ENCODE peak calls at places on chromosomes 3 and 15, in five cellular contexts. H is astrocyte of the spinal cord; J is central memory CD4-positive, alpha-beta T cell; N is NCI-H69; I is Right ventricle myocardium superior. W is an unnamed sample.

GRCh38 chr3:117719316-117719926 is 1009.8 kb downstream of the TUSC7 start:
- DNase-seq in H (peak; percentile 46), J (no peak), N (peak; percentile 12), I (no peak), W (no peak)

GRCh38 chr3:170142373-170142772 is 39.2 kb downstream of the PHC3 start:
- DNase-seq in H (no peak), J (no peak), N (no peak), I (no peak), W (no peak)

GRCh38 chr3:66552846-66553245 is 52.0 kb upstream of the LRIG1 start:
- DNase-seq in H (no peak), J (no peak), N (no peak), I (no peak), W (no peak)

GRCh38 chr15:81111510-81112375 is 22.3 kb upstream of the CFAP161 start:
- DNase-seq in H (no peak), J (no peak), N (no peak), I (no peak), W (no peak)

GRCh38 chr3:78848392-78849288 is 919.2 kb downstream of the ROBO1 start:
- DNase-seq in H (no peak), J (no peak), N (peak; percentile 50), I (no peak), W (no peak)

GRCh38 chr15:25713736-25714537 is 149.2 kb downstream of the ATP10A start:
- DNase-seq in H (no peak), J (no peak), N (no peak), I (no peak), W (no peak)

GRCh38 chr3:45548724-45549123 is 45.8 kb upstream of the LIMD1 start:
- DNase-seq in H (no peak), J (no peak), N (no peak), I (no peak), W (no peak)

GRCh38 chr3:108891833-108892232 is 61.8 kb downstream of the GUCA1C start:
- DNase-seq in H (no peak), J (no peak), N (no peak), I (no peak), W (no peak)

GRCh38 chr3:105965384-105965783 is 96.6 kb upstream of the CBLB start:
- DNase-seq in H (peak; percentile 72), J (no peak), N (no peak), I (no peak), W (no peak)

GRCh38 chr3:190321789-190322603 is at the start of gene CLDN1:
- DNase-seq in H (peak; percentile 81), J (peak; percentile 53), N (peak; percentile 84), I (peak; percentile 87), W (peak; percentile 86)

GRCh38 chr15:61086001-61086400 is 143.1 kb downstream of the RORA start:
- DNase-seq in H (no peak), J (no peak), N (no peak), I (no peak), W (no peak)

GRCh38 chr3:180402463-180403073 is 199.4 kb upstream of the TTC14 start:
- DNase-seq in H (no peak), J (no peak), N (no peak), I (no peak), W (no peak)

GRCh38 chr15:98865397-98866339 is 141.9 kb downstream of the PGPEP1L start:
- DNase-seq in H (peak; percentile 78), J (peak; percentile 65), N (peak; percentile 88), I (peak; percentile 87), W (no peak)

GRCh38 chr3:125479091-125479490 is 40.9 kb downstream of the SNX4 start:
- DNase-seq in H (no peak), J (no peak), N (no peak), I (no peak), W (no peak)

GRCh38 chr3:29973763-29974162 is 632.6 kb upstream of the TGFBR2 start:
- DNase-seq in H (no peak), J (no peak), N (no peak), I (no peak), W (no peak)

GRCh38 chr3:89306535-89306934 is 199.1 kb downstream of the EPHA3 start:
- DNase-seq in H (peak; percentile 22), J (no peak), N (no peak), I (no peak), W (no peak)

GRCh38 chr3:177229791-177230190 is 32.5 kb upstream of the TBL1XR1 start:
- DNase-seq in H (no peak), J (no peak), N (no peak), I (no peak), W (no peak)

GRCh38 chr3:126519506-126520455 is 2.2 kb upstream of the UROC1 start:
- DNase-seq in H (no peak), J (no peak), N (no peak), I (peak; percentile 25), W (no peak)

GRCh38 chr3:126961191-126961790 is 21.6 kb upstream of the PLXNA1 start:
- DNase-seq in H (peak; percentile 60), J (no peak), N (peak; percentile 69), I (peak; percentile 91), W (no peak)

GRCh38 chr3:72306800-72307341 is 521.9 kb upstream of the PROK2 start:
- DNase-seq in H (peak; percentile 81), J (no peak), N (peak; percentile 98), I (no peak), W (no peak)

GRCh38 chr3:46168583-46168982 is 39.5 kb downstream of the CCR1 start:
- DNase-seq in H (peak; percentile 10), J (no peak), N (no peak), I (no peak), W (no peak)

GRCh38 chr3:105827959-105828358 is 40.9 kb downstream of the CBLB start:
- DNase-seq in H (peak; percentile 93), J (no peak), N (peak; percentile 44), I (no peak), W (no peak)

GRCh38 chr15:92882697-92883642 is 17.2 kb upstream of the CHD2 start:
- DNase-seq in H (no peak), J (no peak), N (peak; percentile 55), I (peak; percentile 53), W (peak; percentile 30)

GRCh38 chr3:106006001-106006400 is 137.2 kb upstream of the CBLB start:
- DNase-seq in H (peak; percentile 29), J (no peak), N (no peak), I (no peak), W (no peak)

GRCh38 chr3:169044341-169045113 is 619.0 kb downstream of the MECOM start:
- DNase-seq in H (peak; percentile 73), J (no peak), N (peak; percentile 11), I (no peak), W (no peak)

GRCh38 chr3:42226470-42227425 is 39.2 kb downstream of the CCK start:
- DNase-seq in H (no peak), J (no peak), N (no peak), I (no peak), W (no peak)

GRCh38 chr3:196889844-196890243 is 22.1 kb downstream of the SENP5 start:
- DNase-seq in H (no peak), J (no peak), N (no peak), I (no peak), W (no peak)

GRCh38 chr3:7264196-7264526 is 403.2 kb downstream of the GRM7 start:
- DNase-seq in H (no peak), J (no peak), N (no peak), I (no peak), W (no peak)

GRCh38 chr3:45631486-45631885 is 36.9 kb downstream of the LIMD1 start:
- DNase-seq in H (no peak), J (no peak), N (no peak), I (no peak), W (no peak)

GRCh38 chr3:119428538-119428937 is 34.9 kb downstream of the TMEM39A start:
- DNase-seq in H (no peak), J (no peak), N (no peak), I (no peak), W (no peak)

GRCh38 chr3:193573403-193573802 is 18.7 kb upstream of the ATP13A4 start:
- DNase-seq in H (no peak), J (no peak), N (no peak), I (no peak), W (no peak)

GRCh38 chr3:87236093-87236492 is 9.0 kb downstream of the CHMP2B start:
- DNase-seq in H (no peak), J (no peak), N (no peak), I (no peak), W (no peak)

GRCh38 chr15:92636950-92637481 is 18.6 kb downstream of the FAM174B start:
- DNase-seq in H (no peak), J (no peak), N (peak; percentile 93), I (no peak), W (no peak)

GRCh38 chr3:31919528-31919927 is 61.5 kb downstream of the OSBPL10 start:
- DNase-seq in H (no peak), J (no peak), N (no peak), I (no peak), W (no peak)

GRCh38 chr3:135516143-135516542 is 449.4 kb upstream of the PPP2R3A start:
- DNase-seq in H (peak; percentile 31), J (no peak), N (peak; percentile 3), I (no peak), W (no peak)

GRCh38 chr3:67509471-67510075 is 144.8 kb downstream of the SUCLG2 start:
- DNase-seq in H (no peak), J (no peak), N (peak; percentile 4), I (no peak), W (no peak)

GRCh38 chr3:53040361-53040820 is 5.5 kb downstream of the SFMBT1 start:
- DNase-seq in H (no peak), J (no peak), N (no peak), I (no peak), W (no peak)

GRCh38 chr15:90851114-90851513 is 17.3 kb upstream of the FURIN start:
- DNase-seq in H (no peak), J (peak; percentile 68), N (no peak), I (no peak), W (no peak)

W was measured in progenitor cell of endocrine pancreas.